ENCODE peak calls at places on chromosomes 6 and 20, in four cellular contexts. E, A, P and Q are unnamed samples.

GRCh38 chr20:63178445-63178818 is 37.5 kb downstream of the YTHDF1 start:
- DNase-seq in E (peak), A (no peak), P (no peak), Q (no peak)

GRCh38 chr6:109305028-109305427 is 77.2 kb downstream of the CD164 start:
- DNase-seq in E (no peak), A (no peak), P (no peak), Q (no peak)

GRCh38 chr6:18281564-18281963 is 17.2 kb upstream of the DEK start:
- DNase-seq in E (no peak), A (no peak), P (no peak), Q (no peak)

GRCh38 chr6:126040826-126041225 is 54.5 kb downstream of the TRMT11 start:
- DNase-seq in E (no peak), A (peak), P (peak), Q (no peak)

GRCh38 chr20:2748551-2749342 is 51.7 kb downstream of the CPXM1 start:
- DNase-seq in E (no peak), A (no peak), P (no peak), Q (peak)

GRCh38 chr6:3816251-3816650 is 32.9 kb upstream of the FAM50B start:
- DNase-seq in E (no peak), A (no peak), P (no peak), Q (no peak)

GRCh38 chr20:44427804-44428173 is 47.9 kb upstream of the TTPAL start:
- DNase-seq in E (no peak), A (no peak), P (no peak), Q (no peak)

GRCh38 chr6:135985471-135985870 is 134.0 kb downstream of the PDE7B start:
- DNase-seq in E (no peak), A (no peak), P (no peak), Q (no peak)

GRCh38 chr6:15352229-15352628 is 106.4 kb downstream of the JARID2 start:
- DNase-seq in E (no peak), A (no peak), P (no peak), Q (no peak)

GRCh38 chr6:136051140-136051775 is 198.9 kb downstream of the MTFR2 start:
- DNase-seq in E (no peak), A (no peak), P (no peak), Q (no peak)

GRCh38 chr6:34475167-34476047 is 9.5 kb downstream of the PACSIN1 start:
- DNase-seq in E (no peak), A (no peak), P (no peak), Q (no peak)

GRCh38 chr20:2137552-2138201 is 36.0 kb downstream of the STK35 start:
- DNase-seq in E (no peak), A (no peak), P (peak), Q (no peak)

GRCh38 chr6:112939543-112939942 is 592.4 kb downstream of the RFPL4B start:
- DNase-seq in E (no peak), A (no peak), P (no peak), Q (no peak)

GRCh38 chr6:45419574-45420082 is 41.9 kb upstream of the SUPT3H start:
- DNase-seq in E (peak), A (peak), P (no peak), Q (peak)